ENCODE peak calls at places on chromosomes 5 and 9, in four cellular contexts. G, K, T and D are unnamed samples.

GRCh38 chr5:56564451-56565223 is 250.7 kb upstream of the MAP3K1 start:
- DNase-seq in G (no peak), K (no peak), T (no peak), D (no peak)

GRCh38 chr5:56594821-56595220 is 220.5 kb upstream of the MAP3K1 start:
- DNase-seq in G (no peak), K (no peak), T (no peak), D (no peak)

GRCh38 chr9:33161589-33162132 is 5.5 kb downstream of the B4GALT1 start:
- DNase-seq in G (no peak), K (peak), T (no peak), D (no peak)

GRCh38 chr9:135087899-135088347 is 455 bp downstream of the OLFM1 start:
- DNase-seq in G (no peak), K (no peak), T (no peak), D (no peak)

GRCh38 chr5:125058185-125058826 is 311.9 kb upstream of the ZNF608 start:
- DNase-seq in G (no peak), K (no peak), T (peak), D (no peak)

GRCh38 chr9:94967481-94967880 is 241.0 kb downstream of the AOPEP start:
- DNase-seq in G (no peak), K (no peak), T (no peak), D (no peak)

GRCh38 chr9:96062051-96062450 is 186.6 kb downstream of the ERCC6L2 start:
- DNase-seq in G (no peak), K (no peak), T (no peak), D (no peak)

GRCh38 chr5:132687995-132688394 is 14.2 kb downstream of the IL4 start:
- DNase-seq in G (no peak), K (no peak), T (no peak), D (no peak)

GRCh38 chr9:69871143-69871834 is 50.7 kb downstream of the CFAP95 start:
- DNase-seq in G (no peak), K (no peak), T (no peak), D (no peak)

GRCh38 chr5:23025604-23026003 is 172.5 kb upstream of the CDH12 start:
- DNase-seq in G (no peak), K (no peak), T (no peak), D (no peak)

GRCh38 chr5:172771439-172772111 is 580 bp upstream of the DUSP1 start:
- DNase-seq in G (no peak), K (no peak), T (no peak), D (no peak)

GRCh38 chr9:135098400-135099105 is 11.1 kb downstream of the OLFM1 start:
- DNase-seq in G (peak), K (no peak), T (no peak), D (no peak)

GRCh38 chr5:42985129-42986037 is 54.7 kb downstream of the ANXA2R start:
- DNase-seq in G (no peak), K (peak), T (no peak), D (no peak)

GRCh38 chr9:18748106-18748719 is 274.3 kb downstream of the ADAMTSL1 start:
- DNase-seq in G (no peak), K (no peak), T (no peak), D (no peak)

GRCh38 chr9:136282272-136282861 is 21.5 kb downstream of the CCDC187 start:
- DNase-seq in G (no peak), K (no peak), T (no peak), D (no peak)
- TF ChIP-seq YY1 in G (no peak), K (no peak), T (no peak), D (no peak)

DNA sequence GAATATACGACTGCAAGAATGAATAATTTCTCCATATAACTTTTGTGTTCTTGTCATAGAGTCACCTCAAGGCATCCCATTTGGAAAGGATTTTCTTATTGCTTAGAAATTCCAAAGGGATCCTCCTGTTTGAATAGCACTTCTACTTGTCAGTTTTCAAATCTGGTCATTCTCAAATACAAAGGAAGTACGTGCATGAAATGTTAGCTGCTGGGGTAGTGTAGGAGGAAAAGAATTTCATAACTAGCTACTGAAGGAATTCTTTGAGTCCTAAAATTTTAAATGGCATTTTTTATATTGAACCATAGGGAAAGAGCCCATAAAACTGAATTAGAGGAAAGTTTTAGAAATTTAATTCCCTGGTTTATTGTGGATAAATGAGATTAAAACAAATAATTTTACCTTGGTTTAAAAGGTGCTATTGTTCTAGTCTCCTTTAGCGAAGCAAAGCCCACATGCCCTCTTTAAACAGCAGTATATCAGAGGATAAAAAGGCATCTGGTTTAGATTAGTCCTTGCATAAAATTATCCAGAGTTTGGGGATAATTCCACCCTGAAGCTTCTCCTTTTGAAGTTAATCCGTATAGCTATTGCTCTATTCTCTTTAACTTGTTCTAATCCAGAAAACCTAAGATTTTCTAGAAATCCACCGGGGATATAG is 2.0 kb upstream of the MPDZ start:
- DNase-seq in G (no peak), K (no peak), T (peak), D (no peak)
- TF ChIP-seq SIN3A in G (no peak), K (no peak), T (no peak), D (no peak)

DNA sequence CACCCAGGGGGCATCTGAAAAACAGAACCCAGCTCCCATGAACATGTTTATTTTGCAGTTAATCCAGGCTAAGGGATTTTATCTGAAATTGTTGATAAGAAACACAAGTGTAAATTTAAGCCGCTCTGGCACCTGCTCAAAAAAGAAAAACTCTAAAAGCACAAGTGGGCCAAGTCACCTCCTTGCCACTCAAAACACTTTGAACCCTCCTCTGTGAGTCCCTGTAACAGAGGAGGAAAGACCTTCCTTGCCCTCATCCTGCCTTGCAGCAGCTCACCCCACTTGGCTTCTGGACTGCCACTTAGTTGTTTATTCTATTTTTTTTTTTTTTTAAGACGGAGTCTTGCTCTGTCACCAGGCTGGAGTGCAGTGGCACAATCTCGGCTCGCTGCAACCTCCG is 39.5 kb downstream of the FAM78A start:
- DNase-seq in G (no peak), K (no peak), T (no peak), D (no peak)
- TF ChIP-seq YY1 in G (no peak), K (no peak), T (no peak), D (no peak)

DNA sequence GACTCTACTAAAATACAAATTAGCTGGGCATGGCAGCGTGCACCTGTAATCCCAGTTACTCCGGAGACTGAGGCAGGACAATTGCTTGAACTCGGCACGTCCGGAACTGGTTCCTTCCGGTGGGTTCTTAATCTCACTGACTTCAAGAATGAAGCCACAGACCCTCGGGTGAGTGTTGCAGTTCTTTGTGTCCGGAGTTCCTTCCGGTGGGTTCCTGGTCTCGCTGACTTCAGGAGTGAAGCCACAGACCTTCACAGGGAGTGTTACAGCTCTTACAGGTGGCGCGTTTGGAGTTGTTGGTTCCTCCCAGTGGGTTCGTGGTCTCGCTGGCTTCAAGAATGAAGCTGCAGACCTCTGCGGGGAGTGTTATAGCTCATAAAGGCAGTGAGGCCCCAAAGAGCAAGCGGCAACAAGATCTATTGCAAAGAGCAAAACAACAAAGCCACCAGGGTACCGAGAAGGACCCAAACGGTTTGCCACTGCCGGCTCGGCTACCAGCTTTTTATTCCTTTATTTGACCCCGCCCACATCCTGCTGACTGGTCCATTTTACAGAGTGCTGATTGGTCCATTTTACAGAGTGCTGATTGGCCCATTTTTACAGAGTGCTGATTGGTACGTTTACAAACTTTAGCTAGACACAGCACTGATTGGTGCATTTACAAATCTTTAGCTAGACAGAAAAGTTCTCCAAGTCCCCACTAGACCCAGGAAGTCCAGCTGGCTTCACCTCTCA is 28.6 kb upstream of the SLC6A19 start:
- DNase-seq in G (no peak), K (no peak), T (no peak), D (no peak)
- TF ChIP-seq SIN3A in G (no peak), K (no peak), T (no peak), D (no peak)

DNA sequence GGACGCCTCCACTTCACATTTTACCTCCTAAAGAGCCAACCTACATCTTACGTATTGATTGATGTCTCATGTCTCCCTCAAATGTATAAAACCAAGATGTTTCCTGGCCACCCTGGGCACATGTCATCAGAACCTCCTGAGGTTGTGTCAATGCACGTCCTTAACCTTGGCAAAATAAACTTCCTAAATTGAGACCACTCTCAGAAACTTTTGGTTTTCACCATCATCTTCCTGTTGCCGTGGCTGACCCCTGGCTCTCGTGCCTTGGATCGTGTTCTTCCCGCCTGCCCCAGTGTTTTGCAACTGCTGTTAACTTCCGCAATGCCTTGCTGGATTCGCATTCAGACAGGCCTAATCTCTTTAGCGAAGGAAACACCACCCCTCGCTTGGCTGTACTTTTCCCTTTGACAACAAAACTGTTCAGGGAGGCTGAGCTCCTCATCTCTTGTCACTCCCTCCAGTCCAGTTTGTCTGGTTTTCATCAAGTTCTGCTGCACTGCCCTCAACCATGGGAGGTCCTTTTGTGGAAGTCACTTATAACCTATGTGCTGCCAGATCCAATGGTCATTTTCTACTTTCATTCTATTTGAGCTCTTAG is 1.2 kb upstream of the DAP start:
- DNase-seq in G (no peak), K (no peak), T (no peak), D (no peak)
- TF ChIP-seq YY1 in G (no peak), K (no peak), T (no peak), D (no peak)

GRCh38 chr9:20640331-20641187 is 18.3 kb upstream of the MLLT3 start:
- DNase-seq in G (no peak), K (no peak), T (peak), D (peak)
- TF ChIP-seq SIN3A in G (no peak), K (no peak), T (no peak), D (no peak)